ENCODE peak calls at places on chromosome 18, in five cellular contexts. P is IMR-90, X is tibial nerve, K is fibroblast of lung, M is nephron progenitor cell. O is an unnamed sample.
A peak's percentile ranks its signal among the peaks of the same experiment; 100 is the strongest.

GRCh38 chr18:61039251-61039650 is 294.0 kb upstream of the CDH20 start:
- DNase-seq in K (no peak), P (no peak), M (no peak), X (no peak), O (no peak)

GRCh38 chr18:68847219-68847860 is 49.5 kb downstream of the CCDC102B start:
- DNase-seq in K (peak; percentile 35), M (no peak), X (no peak), P (peak; percentile 63), O (no peak)

GRCh38 chr18:60691061-60691460 is 318.5 kb upstream of the MC4R start:
- DNase-seq in P (no peak), M (no peak), K (no peak), X (no peak), O (no peak)

GRCh38 chr18:59704146-59704545 is 6.9 kb upstream of the CCBE1 start:
- DNase-seq in P (no peak), M (no peak), X (no peak), K (no peak), O (no peak)

GRCh38 chr18:60120231-60120630 is 220.4 kb downstream of the PMAIP1 start:
- DNase-seq in K (no peak), M (no peak), P (no peak), X (no peak), O (no peak)

GRCh38 chr18:56902653-56903052 is 244.2 kb upstream of the BOD1L2 start:
- DNase-seq in M (no peak), K (no peak), P (no peak), X (no peak), O (no peak)

GRCh38 chr18:39558658-39559057 is 1993.1 kb upstream of the CELF4 start:
- DNase-seq in K (peak; percentile 53), M (no peak), X (no peak), P (peak; percentile 4), O (no peak)

GRCh38 chr18:68507781-68508180 is 207.1 kb downstream of the TMX3 start:
- DNase-seq in K (peak; percentile 35), X (no peak), M (no peak), P (peak; percentile 57), O (no peak)

GRCh38 chr18:3153107-3153704 is 66.6 kb downstream of the MYOM1 start:
- DNase-seq in K (no peak), X (no peak), P (no peak), M (no peak), O (no peak)

GRCh38 chr18:8816233-8816632 is 110.9 kb downstream of the MTCL1 start:
- DNase-seq in K (peak; percentile 83), X (no peak), P (no peak), M (no peak), O (no peak)

GRCh38 chr18:42635378-42636048 is 480.0 kb downstream of the RIT2 start:
- DNase-seq in K (no peak), P (no peak), M (no peak), X (no peak), O (no peak)

GRCh38 chr18:7808992-7809391 is 241.9 kb downstream of the PTPRM start:
- DNase-seq in K (no peak), M (no peak), P (no peak), X (no peak), O (no peak)

GRCh38 chr18:9916067-9916684 is 2.4 kb downstream of the VAPA start:
- DNase-seq in M (no peak), K (peak; percentile 19), P (peak; percentile 25), X (no peak), O (no peak)

GRCh38 chr18:22167091-22167470 is 2.3 kb upstream of the GATA6 start:
- DNase-seq in M (peak; percentile 48), K (no peak), P (no peak), X (no peak), O (no peak)

GRCh38 chr18:40037386-40037785 is 1917.6 kb upstream of the PIK3C3 start:
- DNase-seq in K (no peak), M (no peak), P (no peak), X (no peak), O (no peak)

GRCh38 chr18:47174545-47175116 is 1.5 kb downstream of the IER3IP1 start:
- DNase-seq in X (no peak), K (no peak), P (no peak), M (no peak), O (no peak)

GRCh38 chr18:47175283-47175894 is 775 bp downstream of the IER3IP1 start:
- DNase-seq in X (no peak), M (peak; percentile 28), K (no peak), P (no peak), O (no peak)

GRCh38 chr18:47172476-47172875 is 3.7 kb downstream of the IER3IP1 start:
- DNase-seq in X (no peak), K (no peak), P (peak; percentile 35), M (no peak), O (no peak)

GRCh38 chr18:47180765-47181164 is 4.6 kb upstream of the IER3IP1 start:
- DNase-seq in P (no peak), X (no peak), K (no peak), M (no peak), O (no peak)

GRCh38 chr18:47175895-47176575 is at the start of gene IER3IP1:
- DNase-seq in M (peak; percentile 92), X (peak; percentile 73), P (peak; percentile 91), K (peak; percentile 92), O (peak; percentile 96)
- TF ChIP-seq CTCF in M (no peak), X (peak; percentile 15), P (no peak), K (no peak), O (peak; percentile 35)

DNA sequence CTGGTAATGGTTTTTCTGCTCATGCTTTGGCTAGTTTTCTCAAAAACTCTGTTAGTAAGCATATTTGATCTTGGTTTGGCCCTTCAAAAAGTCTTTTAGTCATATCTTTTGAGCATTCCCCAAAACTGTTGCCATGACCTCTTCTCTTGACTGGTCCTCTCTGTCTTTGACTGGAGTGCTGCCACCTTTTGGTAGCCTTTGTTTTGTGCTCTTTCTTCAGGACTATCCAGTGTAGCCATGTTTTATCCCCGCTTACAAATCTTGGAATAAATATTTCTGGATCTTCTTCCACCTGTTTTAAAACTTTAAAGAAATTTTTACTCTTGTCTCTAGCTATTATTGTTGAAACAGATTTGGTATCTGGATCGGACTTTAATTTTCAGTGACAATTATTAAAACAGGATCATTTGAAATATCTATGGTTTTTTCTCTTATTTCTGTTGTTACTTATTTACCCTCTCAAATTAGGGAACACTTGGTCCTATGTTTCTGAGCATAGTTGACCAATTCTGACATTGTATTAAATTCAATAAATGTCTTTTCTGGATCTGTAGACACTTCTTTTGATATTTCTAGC is 965 bp upstream of the ELOA2 start:
- DNase-seq in K (peak; percentile 17), M (peak; percentile 21), X (no peak), P (peak; percentile 28), O (no peak)
- TF ChIP-seq CTCF in K (peak; percentile 32), M (peak; percentile 50), X (no peak), P (peak; percentile 39), O (peak; percentile 81)

GRCh38 chr18:74788657-74789056 is 191.0 kb downstream of the ZNF407 start:
- DNase-seq in K (no peak), M (no peak), P (no peak), X (no peak), O (no peak)

GRCh38 chr18:74790451-74790850 is 192.8 kb downstream of the ZNF407 start:
- DNase-seq in X (no peak), M (no peak), P (no peak), K (no peak), O (no peak)

GRCh38 chr18:74793746-74794145 is 196.1 kb downstream of the ZNF407 start:
- DNase-seq in P (no peak), K (no peak), M (no peak), X (no peak), O (no peak)

GRCh38 chr18:74789078-74789477 is 191.4 kb downstream of the ZNF407 start:
- DNase-seq in X (no peak), M (no peak), P (no peak), K (no peak), O (no peak)

DNA sequence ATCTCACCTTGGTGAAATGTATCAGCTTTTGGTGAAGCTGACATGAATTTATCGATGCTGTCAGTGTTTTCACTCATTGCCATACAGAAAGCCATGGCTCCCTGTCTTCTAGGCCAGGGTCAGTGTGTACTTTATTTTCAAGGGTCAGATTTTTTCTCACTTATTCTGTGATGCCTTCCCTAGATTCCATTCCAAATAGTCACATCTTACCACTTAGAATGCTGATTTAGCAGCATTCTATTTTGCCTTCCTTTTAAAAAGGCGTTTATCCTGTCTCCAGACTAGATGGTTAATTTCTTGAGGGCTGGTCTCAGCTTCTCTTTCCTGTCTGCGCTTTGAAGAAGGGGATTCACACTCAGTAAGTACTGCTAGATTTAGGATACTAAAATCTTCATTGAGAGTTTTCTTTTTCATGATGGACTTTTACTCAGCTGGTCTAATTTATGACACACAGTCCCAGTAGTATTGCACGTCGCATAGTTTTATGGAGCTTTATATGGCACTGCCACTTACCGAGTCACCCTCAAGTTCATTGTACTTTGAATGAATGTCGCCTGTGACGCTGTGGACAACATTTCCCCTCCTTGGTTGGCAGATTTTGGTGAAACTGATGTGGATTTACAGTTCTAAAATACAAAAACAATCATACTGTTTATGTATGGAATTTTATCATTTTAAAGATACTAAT is 194.0 kb downstream of the ZNF407 start:
- DNase-seq in P (no peak), K (no peak), M (no peak), X (no peak), O (no peak)
- TF ChIP-seq CTCF in P (no peak), K (no peak), M (no peak), X (no peak), O (no peak)

DNA sequence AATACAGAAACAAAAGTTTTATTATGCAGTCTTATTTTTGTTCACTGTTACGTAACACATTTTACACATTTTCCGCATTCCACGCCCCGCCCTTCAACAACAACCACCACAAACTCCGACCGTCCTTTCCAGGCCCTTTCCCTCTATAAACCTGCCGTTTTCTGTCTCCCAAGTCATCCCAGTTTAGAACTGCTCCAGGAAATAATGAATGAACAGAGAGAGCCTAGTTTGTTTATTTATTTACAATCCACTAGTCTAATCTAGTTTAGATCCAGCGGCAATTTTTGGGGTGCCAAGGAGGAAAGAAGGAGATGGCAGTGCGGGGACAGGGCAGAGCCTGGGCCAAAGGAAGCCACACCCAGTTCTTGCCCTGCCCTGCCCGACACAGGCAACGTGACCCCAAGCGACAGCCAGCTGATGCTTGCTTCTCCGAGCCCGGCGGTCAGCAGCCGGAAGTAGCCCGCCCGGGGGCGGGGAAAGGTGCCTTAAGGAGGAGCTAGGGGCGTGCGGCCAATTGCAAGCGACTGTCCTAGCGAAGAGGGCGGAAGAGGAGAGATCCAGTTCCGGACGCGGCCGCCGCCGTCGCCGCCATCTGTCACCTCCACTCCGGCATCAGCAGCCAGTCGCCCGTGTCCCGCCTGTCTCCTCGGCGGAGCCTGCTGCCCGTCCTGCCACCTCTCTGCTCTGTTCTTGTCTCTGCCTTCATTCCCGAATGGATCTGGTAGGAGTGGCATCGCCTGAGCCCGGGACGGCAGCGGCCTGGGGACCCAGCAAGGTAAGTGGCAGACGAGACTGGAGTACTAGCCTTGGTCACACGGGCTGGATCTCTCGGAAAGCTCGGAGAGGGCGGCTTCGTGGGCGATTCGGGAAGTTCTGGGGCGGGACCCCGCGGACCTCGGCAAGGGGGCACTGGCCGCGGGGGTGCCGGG is at the start of gene RIOK3:
- DNase-seq in K (peak; percentile 95), X (peak; percentile 95), P (peak; percentile 92), M (peak; percentile 97), O (peak; percentile 98)
- TF ChIP-seq CTCF in K (no peak), X (peak; percentile 44), P (no peak), M (no peak), O (peak; percentile 3)

GRCh38 chr18:58661423-58661822 is 9.8 kb upstream of the MALT1 start:
- DNase-seq in P (peak; percentile 38), X (no peak), M (no peak), K (no peak), O (no peak)
- TF ChIP-seq CTCF in P (peak; percentile 42), X (no peak), M (no peak), K (peak; percentile 36), O (peak; percentile 75)